ENCODE peak calls at places on chromosomes 4 and X, in four cellular contexts. P is A549, X is Caco-2, S is tibial artery. D is an unnamed sample. For H3K4me1, the result is how much of the 10 kb centered on the place peaks cover.

GRCh38 chr4:1187182-1187581 is 14.8 kb upstream of the SPON2 start:
- DNase-seq in P (no peak), X (no peak), S (no peak), D (no peak)

GRCh38 chr4:74944354-74944793 is 11.5 kb downstream of the PARM1 start:
- DNase-seq in P (peak), X (no peak), S (no peak), D (no peak)

GRCh38 chr4:161595230-161595771 is 568.5 kb downstream of the FSTL5 start:
- DNase-seq in P (no peak), X (no peak), S (no peak), D (no peak)

GRCh38 chr4:140673729-140674128 is 82.5 kb downstream of the TBC1D9 start:
- DNase-seq in P (no peak), X (no peak), S (no peak), D (no peak)

GRCh38 chr4:47519239-47519883 is 34.3 kb downstream of the ATP10D start:
- DNase-seq in P (no peak), X (no peak), S (no peak), D (no peak)

GRCh38 chrX:1909419-1910206 is 294.8 kb downstream of the ASMT start:
- DNase-seq in P (no peak), X (no peak), S (no peak), D (no peak)

GRCh38 chr4:8850830-8851188 is 20.8 kb downstream of the HMX1 start:
- DNase-seq in P (no peak), X (no peak), S (no peak), D (no peak)

GRCh38 chr4:90951037-90951436 is 823.8 kb downstream of the CCSER1 start:
- DNase-seq in P (peak), X (peak), S (no peak), D (no peak)

GRCh38 chr4:94334962-94335361 is 7.7 kb downstream of the HPGDS start:
- DNase-seq in P (no peak), X (no peak), S (no peak), D (no peak)

DNA sequence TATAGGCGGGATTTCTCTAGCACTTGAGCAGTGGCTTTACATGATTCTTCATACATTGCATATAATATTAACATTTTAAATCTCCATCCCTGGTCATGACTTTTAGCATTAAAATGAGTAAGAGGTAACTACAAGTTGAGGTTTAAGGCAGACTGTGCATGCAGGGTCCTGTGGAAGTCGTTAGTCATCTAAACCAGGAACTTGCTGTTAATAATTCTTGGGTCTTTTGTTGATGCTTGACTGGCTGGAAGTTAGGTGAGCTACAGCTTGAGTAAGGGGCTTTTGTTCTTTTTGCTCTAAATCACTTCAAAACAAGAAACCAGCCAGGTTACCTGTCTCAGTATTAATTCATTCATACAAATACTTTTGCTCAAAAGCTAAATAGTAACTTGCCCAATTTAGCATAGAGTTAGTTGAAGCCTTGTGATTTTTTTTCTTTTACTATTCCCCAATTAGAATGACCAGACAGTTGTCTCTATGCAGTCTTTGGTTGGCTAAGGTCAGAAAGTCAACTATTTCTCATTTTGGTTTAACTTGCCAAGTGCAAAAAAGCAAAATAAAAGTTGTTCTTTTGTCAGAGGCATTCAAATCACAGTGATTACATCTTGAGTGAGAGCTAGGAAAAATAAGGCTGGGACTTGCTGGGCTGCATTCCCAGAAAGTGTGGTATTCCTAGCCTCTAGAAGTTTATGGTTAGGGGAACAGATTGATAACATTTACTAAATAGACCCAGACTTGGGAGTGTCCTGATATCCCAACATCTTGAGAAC is 516.9 kb downstream of the PDHA2 start:
- DNase-seq in P (no peak), X (no peak), S (no peak), D (no peak)
- H3K4me1 ChIP-seq in P (under half), X (under half), S (under half), D (under half)

GRCh38 chr4:54096563-54096962 is 3.4 kb upstream of the GSX2 start:
- DNase-seq in P (no peak), X (no peak), S (no peak), D (no peak)
- H3K4me1 ChIP-seq in P (under half), X (under half), S (under half), D (under half)

DNA sequence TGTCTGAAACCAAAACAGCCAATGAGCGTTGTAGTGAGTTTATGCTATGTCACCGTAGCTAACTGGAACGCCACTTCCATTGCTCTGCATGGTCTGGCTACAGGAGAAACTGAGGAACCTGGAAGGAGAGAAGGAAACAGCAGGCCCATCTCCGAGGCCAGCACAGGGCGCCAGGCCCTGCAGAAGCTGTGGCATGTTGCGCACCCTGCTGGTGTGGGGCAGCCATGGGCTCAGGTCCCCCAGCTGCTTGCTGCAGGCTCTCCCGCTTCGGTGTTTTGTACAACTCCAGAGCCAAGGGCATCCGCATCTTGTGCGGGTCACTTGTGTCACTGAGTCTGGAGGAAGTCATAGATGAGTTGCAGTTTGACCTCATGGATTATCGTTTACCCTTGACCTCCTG is 89.2 kb downstream of the AFAP1 start:
- DNase-seq in P (no peak), X (no peak), S (no peak), D (no peak)
- H3K4me1 ChIP-seq in P (under half), X (under half), S (under half), D (under half)

DNA sequence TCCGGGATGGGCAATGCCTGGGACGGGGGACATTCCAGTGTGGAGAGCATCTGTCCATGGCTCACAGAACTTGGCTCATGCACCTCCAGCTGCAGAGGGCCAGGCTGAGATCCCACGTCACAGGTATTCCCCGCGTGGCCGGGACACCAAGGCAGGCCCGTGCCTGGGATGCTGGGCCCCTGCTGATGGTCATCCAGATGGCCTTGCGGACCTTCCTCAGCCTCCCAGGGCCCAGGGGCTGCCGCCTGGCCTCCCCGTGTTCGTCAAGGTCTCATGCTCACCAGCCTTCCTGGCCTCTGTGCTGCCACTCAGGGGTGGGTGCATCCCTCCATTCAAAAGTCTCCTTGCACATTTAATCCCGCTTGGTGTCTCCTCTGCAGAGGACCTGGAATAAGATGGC is 40.9 kb upstream of the LRPAP1 start:
- DNase-seq in P (no peak), X (no peak), S (no peak), D (no peak)
- H3K4me1 ChIP-seq in P (under half), X (under half), S (under half), D (under half)

DNA sequence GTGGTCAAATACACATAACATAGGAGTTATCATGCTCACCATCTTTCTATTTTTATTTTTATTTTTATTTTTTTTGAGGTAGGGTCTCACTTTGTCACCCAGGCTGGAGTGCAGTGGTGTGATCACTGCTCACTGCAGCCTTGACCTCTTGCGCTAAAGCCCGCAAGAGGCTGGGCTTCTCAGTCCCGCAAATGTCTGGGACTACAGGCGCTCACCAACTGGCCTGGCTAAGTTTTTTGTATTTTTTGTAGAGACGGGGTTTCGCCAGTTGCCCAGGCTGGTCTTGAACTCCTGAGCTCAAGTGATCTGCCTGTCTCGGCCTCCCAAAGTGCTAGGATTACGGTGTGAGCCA is 295 bp upstream of the TLR10 start:
- DNase-seq in P (no peak), X (no peak), S (no peak), D (no peak)
- H3K4me1 ChIP-seq in P (under half), X (under half), S (under half), D (under half)

GRCh38 chrX:6026980-6027379 is 201.7 kb downstream of the NLGN4X start:
- DNase-seq in P (no peak), X (no peak), S (no peak), D (no peak)
- H3K4me1 ChIP-seq in P (under half), X (under half), S (under half), D (under half)

DNA sequence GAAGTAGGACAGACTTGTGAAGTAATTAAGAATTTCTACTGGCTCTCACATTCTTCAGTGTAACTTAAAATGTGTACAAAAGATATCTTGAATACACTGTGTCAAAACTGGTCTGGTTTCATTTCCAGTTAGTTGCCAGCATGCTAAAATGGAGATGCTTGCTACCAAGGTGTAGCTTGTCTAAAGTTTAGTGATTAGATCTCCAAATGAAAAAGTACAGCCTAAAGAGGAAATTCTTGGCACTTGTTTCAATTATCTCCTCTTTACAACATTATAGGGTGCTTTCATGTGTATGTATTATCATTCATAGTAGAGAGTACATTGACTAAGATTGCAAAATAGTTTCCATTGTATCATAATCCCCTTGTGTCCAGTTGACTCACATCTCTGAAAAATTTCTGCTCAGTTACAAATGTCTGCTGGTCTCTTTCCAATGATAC is 97.4 kb upstream of the SPRY1 start:
- DNase-seq in P (no peak), X (no peak), S (no peak), D (no peak)
- H3K4me1 ChIP-seq in P (under half), X (under half), S (under half), D (under half)

GRCh38 chr4:159047478-159048165 is 55.3 kb upstream of the RAPGEF2 start:
- DNase-seq in P (peak), X (peak), S (no peak), D (no peak)

GRCh38 chr4:159043861-159044260 is 59.0 kb upstream of the RAPGEF2 start:
- DNase-seq in P (no peak), X (no peak), S (no peak), D (no peak)

GRCh38 chr4:159048166-159048886 is 54.6 kb upstream of the RAPGEF2 start:
- DNase-seq in P (peak), X (peak), S (peak), D (peak)

GRCh38 chr4:159045321-159045720 is 57.6 kb upstream of the RAPGEF2 start:
- DNase-seq in P (no peak), X (no peak), S (no peak), D (no peak)

GRCh38 chr4:159046683-159047082 is 56.2 kb upstream of the RAPGEF2 start:
- DNase-seq in P (no peak), X (peak), S (no peak), D (no peak)
- H3K4me1 ChIP-seq in P (under half), X (under half), S (under half), D (under half)